ENCODE peak calls at places on chromosome 15, in five cellular contexts. U is CD8-positive, alpha-beta memory T cell; S is H7; H is fibroblast of lung; Z is body of pancreas. A is an unnamed sample.

GRCh38 chr15:70164910-70165791 is 67.4 kb upstream of the TLE3 start:
- DNase-seq in H (no peak), U (no peak), S (no peak), Z (peak; percentile 77), A (no peak)

GRCh38 chr15:60840703-60841411 is 361.9 kb upstream of the ICE2 start:
- DNase-seq in H (no peak), Z (no peak), S (no peak), U (peak; percentile 42), A (no peak)

GRCh38 chr15:101773496-101774100 is 29.7 kb upstream of the OR4F6 start:
- DNase-seq in Z (no peak), H (no peak), S (peak; percentile 68), U (no peak), A (peak; percentile 16)

GRCh38 chr15:56732881-56733130 is 503 bp downstream of the ZNF280D start:
- DNase-seq in S (no peak), H (no peak), U (no peak), Z (no peak), A (no peak)

GRCh38 chr15:77107531-77108355 is 36.8 kb upstream of the TSPAN3 start:
- DNase-seq in Z (peak; percentile 62), U (no peak), H (peak; percentile 33), S (peak; percentile 71), A (peak; percentile 37)

GRCh38 chr15:77468896-77469295 is 48.2 kb downstream of the HMG20A start:
- DNase-seq in H (no peak), S (no peak), Z (no peak), U (no peak), A (no peak)

GRCh38 chr15:77541421-77542181 is 91.1 kb downstream of the LINGO1 start:
- DNase-seq in S (peak; percentile 72), Z (no peak), U (no peak), H (peak; percentile 32), A (no peak)

GRCh38 chr15:100642950-100643338 is 40.6 kb downstream of the ASB7 start:
- DNase-seq in Z (no peak), H (no peak), S (no peak), U (no peak), A (no peak)

GRCh38 chr15:40069178-40070165 is 30.5 kb upstream of the SRP14 start:
- DNase-seq in H (peak; percentile 56), Z (peak; percentile 100), U (no peak), S (peak; percentile 92), A (no peak)

GRCh38 chr15:38145671-38146111 is 106.9 kb upstream of the SPRED1 start:
- DNase-seq in Z (no peak), U (no peak), H (no peak), S (no peak), A (no peak)

GRCh38 chr15:68843425-68844311 is 23.0 kb upstream of the ANP32A start:
- DNase-seq in S (peak; percentile 82), U (no peak), Z (no peak), H (peak; percentile 20), A (no peak)

GRCh38 chr15:79635149-79635771 is 203.1 kb downstream of the MINAR1 start:
- DNase-seq in H (no peak), Z (no peak), U (no peak), S (no peak), A (no peak)

GRCh38 chr15:101054991-101055390 is 135.8 kb downstream of the LRRK1 start:
- DNase-seq in U (no peak), Z (no peak), S (peak; percentile 32), H (no peak), A (no peak)

GRCh38 chr15:96270581-96271172 is 59.8 kb upstream of the NR2F2 start:
- DNase-seq in S (no peak), H (peak; percentile 77), U (no peak), Z (no peak), A (peak; percentile 87)

GRCh38 chr15:83613716-83614115 is 40.2 kb upstream of the ADAMTSL3 start:
- DNase-seq in S (no peak), U (no peak), H (peak; percentile 53), Z (no peak), A (no peak)

GRCh38 chr15:100201376-100202280 is 140.1 kb downstream of the ADAMTS17 start:
- DNase-seq in U (peak; percentile 4), H (peak; percentile 78), Z (no peak), S (no peak), A (no peak)

GRCh38 chr15:59174846-59175831 is 31.5 kb upstream of the LDHAL6B start:
- DNase-seq in Z (peak; percentile 25), H (peak; percentile 82), S (peak; percentile 80), U (no peak), A (peak; percentile 84)

GRCh38 chr15:68317281-68318007 is 39.9 kb downstream of the FEM1B start:
- DNase-seq in H (no peak), Z (no peak), U (no peak), S (no peak), A (no peak)

DNA sequence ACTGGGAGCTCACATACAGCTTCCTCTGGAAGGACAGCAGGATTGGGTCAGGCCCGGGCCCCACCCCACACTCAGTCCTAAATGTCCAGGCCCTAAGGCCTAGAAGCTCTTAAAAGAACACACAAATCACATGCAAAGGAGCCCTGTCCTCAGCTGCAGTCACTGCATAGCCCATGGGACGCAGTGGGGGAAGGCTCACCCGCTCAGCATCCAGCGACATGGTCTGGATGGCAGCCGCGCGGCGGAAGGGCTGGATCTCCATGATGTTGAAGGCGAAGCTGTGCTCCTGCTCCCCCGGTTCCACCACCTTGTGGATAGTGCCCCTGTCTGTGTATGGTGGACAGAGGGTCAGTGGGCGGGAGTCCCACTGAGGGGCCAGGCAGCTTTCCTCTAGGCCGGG is 22.1 kb downstream of the SEMA7A start:
- DNase-seq in Z (no peak), H (no peak), U (no peak), S (no peak), A (no peak)
- H3K36me3 ChIP-seq in Z (no peaks in the 10 kb centered on the region), H (peaks cover 17% of the 10 kb centered on the region), U (peaks cover 9% of the 10 kb centered on the region), S (peaks cover 6% of the 10 kb centered on the region), A (peaks cover 16% of the 10 kb centered on the region)

GRCh38 chr15:41309226-41309905 is 23.0 kb downstream of the OIP5 start:
- DNase-seq in Z (no peak), U (no peak), S (no peak), H (no peak), A (no peak)
- H3K36me3 ChIP-seq in Z (no peaks in the 10 kb centered on the region), U (no peaks in the 10 kb centered on the region), S (peaks cover 5% of the 10 kb centered on the region), H (no peaks in the 10 kb centered on the region), A (peaks cover 2% of the 10 kb centered on the region)

GRCh38 chr15:90085565-90085964 is 16.7 kb downstream of the IDH2 start:
- DNase-seq in H (no peak), Z (no peak), U (no peak), S (peak; percentile 19), A (no peak)

GRCh38 chr15:90086868-90087268 is 15.4 kb downstream of the IDH2 start:
- DNase-seq in Z (no peak), U (no peak), S (peak; percentile 89), H (no peak), A (peak; percentile 43)

GRCh38 chr15:90083419-90083818 is 18.8 kb downstream of the IDH2 start:
- DNase-seq in U (no peak), H (no peak), Z (no peak), S (no peak), A (no peak)

GRCh38 chr15:90083954-90084607 is 18.2 kb downstream of the IDH2 start:
- DNase-seq in H (no peak), S (peak; percentile 49), U (no peak), Z (no peak), A (no peak)

DNA sequence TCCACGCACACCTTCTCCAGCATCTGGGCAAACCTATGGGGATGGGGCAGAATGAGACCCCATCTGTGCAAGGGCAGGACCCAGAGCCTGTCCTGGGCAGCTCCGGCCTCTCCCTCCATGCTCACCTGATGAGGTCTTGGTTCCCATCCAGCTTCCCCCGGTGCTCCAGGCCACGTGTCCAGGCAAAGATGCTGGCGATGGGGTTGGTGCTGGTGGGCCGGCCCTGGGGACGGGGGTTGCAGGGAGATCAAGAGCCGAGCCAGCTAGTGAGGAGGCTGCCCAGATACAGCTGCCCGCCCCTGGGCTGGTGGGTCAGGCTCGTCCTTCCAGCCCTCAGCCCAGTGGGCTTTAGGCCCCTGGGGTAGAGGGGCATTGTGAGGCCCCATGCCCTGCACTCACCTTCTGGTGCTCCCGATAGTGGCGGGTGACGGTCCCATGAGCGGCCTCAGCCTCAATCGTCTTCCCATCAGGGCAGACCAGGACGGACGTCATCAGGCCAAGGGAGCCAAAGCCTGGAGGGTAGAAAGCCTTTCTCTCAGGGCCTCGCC is 17.3 kb downstream of the IDH2 start:
- DNase-seq in S (peak; percentile 40), Z (no peak), U (no peak), H (no peak), A (no peak)
- H3K36me3 ChIP-seq in S (peaks cover 8% of the 10 kb centered on the region), Z (peaks cover 23% of the 10 kb centered on the region), U (peaks cover 45% of the 10 kb centered on the region), H (peaks cover 7% of the 10 kb centered on the region), A (peaks cover 16% of the 10 kb centered on the region)

DNA sequence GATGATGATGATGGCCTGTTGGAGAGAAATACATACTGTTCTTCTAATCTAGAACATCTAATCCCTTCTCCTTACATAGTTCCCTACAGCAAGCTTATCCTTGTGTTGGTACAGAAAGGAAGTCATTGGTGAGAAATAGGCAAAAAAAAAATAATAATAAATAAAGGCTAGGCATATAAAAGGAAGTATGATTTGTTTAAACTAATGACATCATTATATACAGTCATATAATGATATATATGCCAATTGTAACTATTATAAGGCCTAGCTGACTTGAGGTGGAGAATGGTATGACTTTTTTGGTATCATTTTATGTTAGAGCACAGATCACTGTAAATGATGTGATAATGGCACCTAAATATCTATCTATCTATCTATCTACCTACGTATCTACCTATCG is 142.4 kb downstream of the DUT start:
- DNase-seq in H (no peak), U (no peak), S (no peak), Z (no peak), A (no peak)
- H3K36me3 ChIP-seq in H (peaks cover 18% of the 10 kb centered on the region), U (no peaks in the 10 kb centered on the region), S (no peaks in the 10 kb centered on the region), Z (no peaks in the 10 kb centered on the region), A (no peaks in the 10 kb centered on the region)

DNA sequence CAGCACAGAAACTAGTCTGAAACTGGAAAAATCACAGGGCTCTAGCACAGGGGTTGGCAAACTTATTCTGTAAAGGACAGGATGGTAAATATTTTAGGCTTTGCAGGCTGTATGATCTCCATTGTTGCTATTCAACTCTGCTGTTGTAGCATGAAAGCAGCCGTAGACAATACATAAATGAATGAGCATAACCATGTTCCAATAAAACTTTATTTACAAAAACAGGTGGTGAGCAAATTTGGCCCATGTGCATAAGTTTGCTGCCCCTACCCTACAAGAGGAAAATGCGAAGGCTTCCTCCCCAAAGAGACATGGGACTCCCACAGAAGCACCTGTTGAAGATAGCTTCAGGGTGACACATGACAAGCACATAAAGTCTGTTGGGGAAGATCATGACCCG is 59.2 kb downstream of the SYNM start:
- DNase-seq in U (no peak), Z (no peak), H (no peak), S (no peak), A (no peak)
- H3K36me3 ChIP-seq in U (no peaks in the 10 kb centered on the region), Z (no peaks in the 10 kb centered on the region), H (peaks cover 2% of the 10 kb centered on the region), S (no peaks in the 10 kb centered on the region), A (peaks cover 3% of the 10 kb centered on the region)

A was measured in bronchial epithelial cell.